ENCODE peak calls at places on chromosomes 5 and 9, in ten cellular contexts. One of them, this sample, is unnamed.

GRCh38 chr5:76692651-76693050 is 23.3 kb upstream of the F2R start:
- DNase-seq in lower leg skin: no peak
- DNase-seq in WERI-Rb-1: peak
- DNase-seq in stromal cell of bone marrow: no peak
- DNase-seq in stimulated activated effector memory CD8-positive, alpha-beta T cell treated with anti-CD3 and anti-CD28 coated beads, Interleukin-12 subunit alpha, Interleukin-12 subunit beta, amount 100 ng/mL, for 72 hours: no peak
- DNase-seq in activated T-helper 1 cell treated with Interleukin-2 at 50 U/mL for 16 hours: no peak
- DNase-seq in stimulated activated CD4-positive, alpha-beta T cell treated with anti-CD3 and anti-CD28 coated beads, Interleukin-1b, Interleukin-23, amount 100 ng/mL, for 4 hours: no peak
- DNase-seq in T-helper 1 cell: no peak
- DNase-seq in NCI-H69: no peak
- DNase-seq in natural killer cell: no peak
- DNase-seq in this sample: no peak

GRCh38 chr5:102654559-102655354 is 100.3 kb upstream of the PAM start:
- DNase-seq in lower leg skin: no peak
- DNase-seq in WERI-Rb-1: no peak
- DNase-seq in stromal cell of bone marrow: no peak
- DNase-seq in stimulated activated effector memory CD8-positive, alpha-beta T cell treated with anti-CD3 and anti-CD28 coated beads, Interleukin-12 subunit alpha, Interleukin-12 subunit beta, amount 100 ng/mL, for 72 hours: no peak
- DNase-seq in activated T-helper 1 cell treated with Interleukin-2 at 50 U/mL for 16 hours: no peak
- DNase-seq in stimulated activated CD4-positive, alpha-beta T cell treated with anti-CD3 and anti-CD28 coated beads, Interleukin-1b, Interleukin-23, amount 100 ng/mL, for 4 hours: no peak
- DNase-seq in T-helper 1 cell: no peak
- DNase-seq in NCI-H69: peak
- DNase-seq in natural killer cell: no peak
- DNase-seq in this sample: no peak

GRCh38 chr5:90641528-90641927 is 82.9 kb downstream of the ADGRV1 start:
- DNase-seq in lower leg skin: no peak
- DNase-seq in WERI-Rb-1: no peak
- DNase-seq in stromal cell of bone marrow: no peak
- DNase-seq in stimulated activated effector memory CD8-positive, alpha-beta T cell treated with anti-CD3 and anti-CD28 coated beads, Interleukin-12 subunit alpha, Interleukin-12 subunit beta, amount 100 ng/mL, for 72 hours: no peak
- DNase-seq in activated T-helper 1 cell treated with Interleukin-2 at 50 U/mL for 16 hours: no peak
- DNase-seq in stimulated activated CD4-positive, alpha-beta T cell treated with anti-CD3 and anti-CD28 coated beads, Interleukin-1b, Interleukin-23, amount 100 ng/mL, for 4 hours: no peak
- DNase-seq in T-helper 1 cell: no peak
- DNase-seq in NCI-H69: no peak
- DNase-seq in natural killer cell: no peak
- DNase-seq in this sample: no peak

GRCh38 chr9:96015876-96016686 is 140.6 kb downstream of the ERCC6L2 start:
- DNase-seq in lower leg skin: no peak
- DNase-seq in WERI-Rb-1: no peak
- DNase-seq in stromal cell of bone marrow: no peak
- DNase-seq in stimulated activated effector memory CD8-positive, alpha-beta T cell treated with anti-CD3 and anti-CD28 coated beads, Interleukin-12 subunit alpha, Interleukin-12 subunit beta, amount 100 ng/mL, for 72 hours: peak
- DNase-seq in activated T-helper 1 cell treated with Interleukin-2 at 50 U/mL for 16 hours: no peak
- DNase-seq in stimulated activated CD4-positive, alpha-beta T cell treated with anti-CD3 and anti-CD28 coated beads, Interleukin-1b, Interleukin-23, amount 100 ng/mL, for 4 hours: no peak
- DNase-seq in T-helper 1 cell: no peak
- DNase-seq in NCI-H69: no peak
- DNase-seq in natural killer cell: no peak
- DNase-seq in this sample: peak

GRCh38 chr5:132465095-132465707 is 25.4 kb downstream of the IRF1 start:
- DNase-seq in lower leg skin: no peak
- DNase-seq in WERI-Rb-1: no peak
- DNase-seq in stromal cell of bone marrow: no peak
- DNase-seq in stimulated activated effector memory CD8-positive, alpha-beta T cell treated with anti-CD3 and anti-CD28 coated beads, Interleukin-12 subunit alpha, Interleukin-12 subunit beta, amount 100 ng/mL, for 72 hours: no peak
- DNase-seq in activated T-helper 1 cell treated with Interleukin-2 at 50 U/mL for 16 hours: no peak
- DNase-seq in stimulated activated CD4-positive, alpha-beta T cell treated with anti-CD3 and anti-CD28 coated beads, Interleukin-1b, Interleukin-23, amount 100 ng/mL, for 4 hours: no peak
- DNase-seq in T-helper 1 cell: no peak
- DNase-seq in NCI-H69: no peak
- DNase-seq in natural killer cell: peak
- DNase-seq in this sample: peak

GRCh38 chr5:75685141-75685540 is 32.1 kb downstream of the POC5 start:
- DNase-seq in lower leg skin: no peak
- DNase-seq in WERI-Rb-1: no peak
- DNase-seq in stromal cell of bone marrow: no peak
- DNase-seq in stimulated activated effector memory CD8-positive, alpha-beta T cell treated with anti-CD3 and anti-CD28 coated beads, Interleukin-12 subunit alpha, Interleukin-12 subunit beta, amount 100 ng/mL, for 72 hours: no peak
- DNase-seq in activated T-helper 1 cell treated with Interleukin-2 at 50 U/mL for 16 hours: no peak
- DNase-seq in stimulated activated CD4-positive, alpha-beta T cell treated with anti-CD3 and anti-CD28 coated beads, Interleukin-1b, Interleukin-23, amount 100 ng/mL, for 4 hours: no peak
- DNase-seq in T-helper 1 cell: no peak
- DNase-seq in NCI-H69: no peak
- DNase-seq in natural killer cell: no peak
- DNase-seq in this sample: no peak

GRCh38 chr5:141825836-141826560 is 52.2 kb downstream of the PCDH1 start:
- DNase-seq in lower leg skin: no peak
- DNase-seq in WERI-Rb-1: peak
- DNase-seq in stromal cell of bone marrow: no peak
- DNase-seq in stimulated activated effector memory CD8-positive, alpha-beta T cell treated with anti-CD3 and anti-CD28 coated beads, Interleukin-12 subunit alpha, Interleukin-12 subunit beta, amount 100 ng/mL, for 72 hours: no peak
- DNase-seq in activated T-helper 1 cell treated with Interleukin-2 at 50 U/mL for 16 hours: no peak
- DNase-seq in stimulated activated CD4-positive, alpha-beta T cell treated with anti-CD3 and anti-CD28 coated beads, Interleukin-1b, Interleukin-23, amount 100 ng/mL, for 4 hours: no peak
- DNase-seq in T-helper 1 cell: no peak
- DNase-seq in NCI-H69: peak
- DNase-seq in natural killer cell: no peak
- DNase-seq in this sample: peak

GRCh38 chr5:42806701-42807262 is 4.9 kb downstream of the SELENOP start:
- DNase-seq in lower leg skin: no peak
- DNase-seq in WERI-Rb-1: no peak
- DNase-seq in stromal cell of bone marrow: no peak
- DNase-seq in stimulated activated effector memory CD8-positive, alpha-beta T cell treated with anti-CD3 and anti-CD28 coated beads, Interleukin-12 subunit alpha, Interleukin-12 subunit beta, amount 100 ng/mL, for 72 hours: no peak
- DNase-seq in activated T-helper 1 cell treated with Interleukin-2 at 50 U/mL for 16 hours: no peak
- DNase-seq in stimulated activated CD4-positive, alpha-beta T cell treated with anti-CD3 and anti-CD28 coated beads, Interleukin-1b, Interleukin-23, amount 100 ng/mL, for 4 hours: no peak
- DNase-seq in T-helper 1 cell: no peak
- DNase-seq in NCI-H69: no peak
- DNase-seq in natural killer cell: no peak
- DNase-seq in this sample: no peak

GRCh38 chr9:105385372-105385985 is 62.4 kb upstream of the FSD1L start:
- DNase-seq in lower leg skin: peak
- DNase-seq in WERI-Rb-1: no peak
- DNase-seq in stromal cell of bone marrow: peak
- DNase-seq in stimulated activated effector memory CD8-positive, alpha-beta T cell treated with anti-CD3 and anti-CD28 coated beads, Interleukin-12 subunit alpha, Interleukin-12 subunit beta, amount 100 ng/mL, for 72 hours: no peak
- DNase-seq in activated T-helper 1 cell treated with Interleukin-2 at 50 U/mL for 16 hours: no peak
- DNase-seq in stimulated activated CD4-positive, alpha-beta T cell treated with anti-CD3 and anti-CD28 coated beads, Interleukin-1b, Interleukin-23, amount 100 ng/mL, for 4 hours: no peak
- DNase-seq in T-helper 1 cell: no peak
- DNase-seq in NCI-H69: no peak
- DNase-seq in natural killer cell: no peak
- DNase-seq in this sample: peak

GRCh38 chr5:34827594-34828506 is 11.1 kb upstream of the TTC23L start:
- DNase-seq in lower leg skin: no peak
- DNase-seq in WERI-Rb-1: no peak
- DNase-seq in stromal cell of bone marrow: no peak
- DNase-seq in stimulated activated effector memory CD8-positive, alpha-beta T cell treated with anti-CD3 and anti-CD28 coated beads, Interleukin-12 subunit alpha, Interleukin-12 subunit beta, amount 100 ng/mL, for 72 hours: no peak
- DNase-seq in activated T-helper 1 cell treated with Interleukin-2 at 50 U/mL for 16 hours: no peak
- DNase-seq in stimulated activated CD4-positive, alpha-beta T cell treated with anti-CD3 and anti-CD28 coated beads, Interleukin-1b, Interleukin-23, amount 100 ng/mL, for 4 hours: no peak
- DNase-seq in T-helper 1 cell: no peak
- DNase-seq in NCI-H69: no peak
- DNase-seq in natural killer cell: no peak
- DNase-seq in this sample: no peak

This sample was measured in NAMALWA.